ENCODE peak calls at places on chromosome 16, in nine cellular contexts. One of them, this sample, is unnamed.

GRCh38 chr16:46757339-46758050 is 9.4 kb upstream of the MYLK3 start:
- DNase-seq in IMR-90: peak; percentile 7
- DNase-seq in OCI-LY7: no peak
- DNase-seq in Peyer's patch: no peak
- DNase-seq in colonic mucosa: no peak
- DNase-seq in fibroblast of lung: no peak
- DNase-seq in lower lobe of right lung: peak; percentile 57
- DNase-seq in GM23248: no peak
- DNase-seq in upper lobe of right lung: no peak
- DNase-seq in this sample: no peak

GRCh38 chr16:87829123-87829980 is 40.0 kb downstream of the SLC7A5 start:
- DNase-seq in IMR-90: no peak
- DNase-seq in OCI-LY7: no peak
- DNase-seq in Peyer's patch: no peak
- DNase-seq in colonic mucosa: no peak
- DNase-seq in fibroblast of lung: no peak
- DNase-seq in lower lobe of right lung: no peak
- DNase-seq in GM23248: peak; percentile 28
- DNase-seq in upper lobe of right lung: no peak
- DNase-seq in this sample: no peak

GRCh38 chr16:17483266-17483864 is 12.6 kb upstream of the XYLT1 start:
- DNase-seq in IMR-90: no peak
- DNase-seq in OCI-LY7: no peak
- DNase-seq in Peyer's patch: no peak
- DNase-seq in colonic mucosa: no peak
- DNase-seq in fibroblast of lung: peak; percentile 12
- DNase-seq in lower lobe of right lung: no peak
- DNase-seq in GM23248: no peak
- DNase-seq in upper lobe of right lung: no peak
- DNase-seq in this sample: no peak

GRCh38 chr16:85628651-85629050 is 15.5 kb downstream of the GSE1 start:
- DNase-seq in IMR-90: no peak
- DNase-seq in OCI-LY7: peak; percentile 25
- DNase-seq in Peyer's patch: no peak
- DNase-seq in colonic mucosa: no peak
- DNase-seq in fibroblast of lung: no peak
- DNase-seq in lower lobe of right lung: no peak
- DNase-seq in GM23248: no peak
- DNase-seq in upper lobe of right lung: no peak
- DNase-seq in this sample: no peak

GRCh38 chr16:84350611-84351400 is 17.5 kb upstream of the ATP2C2 start:
- DNase-seq in IMR-90: no peak
- DNase-seq in OCI-LY7: no peak
- DNase-seq in Peyer's patch: no peak
- DNase-seq in colonic mucosa: no peak
- DNase-seq in fibroblast of lung: no peak
- DNase-seq in lower lobe of right lung: no peak
- DNase-seq in GM23248: no peak
- DNase-seq in upper lobe of right lung: no peak
- DNase-seq in this sample: no peak

GRCh38 chr16:27195068-27195741 is 8.1 kb upstream of the KDM8 start:
- DNase-seq in IMR-90: no peak
- DNase-seq in OCI-LY7: no peak
- DNase-seq in Peyer's patch: no peak
- DNase-seq in colonic mucosa: no peak
- DNase-seq in fibroblast of lung: peak; percentile 15
- DNase-seq in lower lobe of right lung: peak; percentile 35
- DNase-seq in GM23248: no peak
- DNase-seq in upper lobe of right lung: no peak
- DNase-seq in this sample: no peak

GRCh38 chr16:82260212-82260795 is 90.3 kb upstream of the MPHOSPH6 start:
- DNase-seq in IMR-90: no peak
- DNase-seq in OCI-LY7: no peak
- DNase-seq in Peyer's patch: no peak
- DNase-seq in colonic mucosa: no peak
- DNase-seq in fibroblast of lung: no peak
- DNase-seq in lower lobe of right lung: no peak
- DNase-seq in GM23248: no peak
- DNase-seq in upper lobe of right lung: no peak
- DNase-seq in this sample: no peak

GRCh38 chr16:19410435-19411153 is 7.1 kb upstream of the TMC5 start:
- DNase-seq in IMR-90: no peak
- DNase-seq in OCI-LY7: no peak
- DNase-seq in Peyer's patch: no peak
- DNase-seq in colonic mucosa: peak; percentile 62
- DNase-seq in fibroblast of lung: no peak
- DNase-seq in lower lobe of right lung: peak; percentile 80
- DNase-seq in GM23248: peak; percentile 16
- DNase-seq in upper lobe of right lung: peak; percentile 89
- DNase-seq in this sample: no peak

GRCh38 chr16:50213939-50214519 is 52.3 kb upstream of the ADCY7 start:
- DNase-seq in IMR-90: peak; percentile 62
- DNase-seq in OCI-LY7: peak; percentile 55
- DNase-seq in Peyer's patch: no peak
- DNase-seq in colonic mucosa: no peak
- DNase-seq in fibroblast of lung: no peak
- DNase-seq in lower lobe of right lung: no peak
- DNase-seq in GM23248: peak; percentile 51
- DNase-seq in upper lobe of right lung: no peak
- DNase-seq in this sample: no peak

GRCh38 chr16:67632415-67633172 is 12.3 kb upstream of the CARMIL2 start:
- DNase-seq in IMR-90: peak; percentile 79
- DNase-seq in OCI-LY7: no peak
- DNase-seq in Peyer's patch: no peak
- DNase-seq in colonic mucosa: no peak
- DNase-seq in fibroblast of lung: no peak
- DNase-seq in lower lobe of right lung: no peak
- DNase-seq in GM23248: no peak
- DNase-seq in upper lobe of right lung: no peak
- DNase-seq in this sample: no peak

GRCh38 chr16:2895813-2896212 is 12.8 kb downstream of the FLYWCH2 start:
- DNase-seq in IMR-90: peak; percentile 43
- DNase-seq in OCI-LY7: no peak
- DNase-seq in Peyer's patch: no peak
- DNase-seq in colonic mucosa: no peak
- DNase-seq in fibroblast of lung: peak; percentile 46
- DNase-seq in lower lobe of right lung: peak; percentile 11
- DNase-seq in GM23248: peak; percentile 60
- DNase-seq in upper lobe of right lung: no peak
- DNase-seq in this sample: peak; percentile 40

GRCh38 chr16:28491080-28491969 is 549 bp downstream of the CLN3 start:
- DNase-seq in IMR-90: no peak
- DNase-seq in OCI-LY7: peak; percentile 42
- DNase-seq in Peyer's patch: peak; percentile 39
- DNase-seq in colonic mucosa: peak; percentile 56
- DNase-seq in fibroblast of lung: no peak
- DNase-seq in lower lobe of right lung: peak; percentile 70
- DNase-seq in GM23248: peak; percentile 45
- DNase-seq in upper lobe of right lung: peak; percentile 76
- DNase-seq in this sample: no peak

DNA sequence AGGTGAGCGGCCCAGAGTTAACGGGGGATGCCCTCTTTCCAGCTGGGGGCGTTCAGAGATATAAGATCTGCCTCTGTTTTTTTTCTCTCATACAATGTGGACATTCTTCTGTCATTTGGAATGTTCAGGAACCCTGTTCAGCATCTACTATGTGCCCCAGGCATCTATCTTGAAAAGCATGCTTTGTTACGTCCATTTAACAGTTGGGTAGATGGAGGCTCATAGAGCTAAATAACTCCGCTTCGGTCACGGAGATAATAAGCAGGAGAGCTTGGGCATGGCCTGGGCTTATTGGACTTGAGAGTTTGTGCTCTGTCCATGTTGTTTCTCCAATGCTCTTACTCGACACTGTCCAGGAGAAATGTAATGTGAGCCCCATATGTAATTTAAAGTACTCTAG is 6.1 kb downstream of the DHODH start:
- DNase-seq in IMR-90: no peak
- DNase-seq in OCI-LY7: no peak
- DNase-seq in Peyer's patch: no peak
- DNase-seq in colonic mucosa: no peak
- DNase-seq in fibroblast of lung: no peak
- DNase-seq in lower lobe of right lung: no peak
- DNase-seq in GM23248: no peak
- DNase-seq in upper lobe of right lung: no peak
- DNase-seq in this sample: no peak
- H3K27ac ChIP-seq in IMR-90: no peak overlapping the region
- H3K27ac ChIP-seq in OCI-LY7: no peak overlapping the region
- H3K27ac ChIP-seq in Peyer's patch: no peak overlapping the region
- H3K27ac ChIP-seq in colonic mucosa: no peak overlapping the region
- H3K27ac ChIP-seq in fibroblast of lung: no peak overlapping the region
- H3K27ac ChIP-seq in lower lobe of right lung: peak overlapping the region; percentile 74
- H3K27ac ChIP-seq in GM23248: no peak overlapping the region
- H3K27ac ChIP-seq in upper lobe of right lung: peak overlapping the region; percentile 28
- H3K27ac ChIP-seq in this sample: no peak overlapping the region

DNA sequence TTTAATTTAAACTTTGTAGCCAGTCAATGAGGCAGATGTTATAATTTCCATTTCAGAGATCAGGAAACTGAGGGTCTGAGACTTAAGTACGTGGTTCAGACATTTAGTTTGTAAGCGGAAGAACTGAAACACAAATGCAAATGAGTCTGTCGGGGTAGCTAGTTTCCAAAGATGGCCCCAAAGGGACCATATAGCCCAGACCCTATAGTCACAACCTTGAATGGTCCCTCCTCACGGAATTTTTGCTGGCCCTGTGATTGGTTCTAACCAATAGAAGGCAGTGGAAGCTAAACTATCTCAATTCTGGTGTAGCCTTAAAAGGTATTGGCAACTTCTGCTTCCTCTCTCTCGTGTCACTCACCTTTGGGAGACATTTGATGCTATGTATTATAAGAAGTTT is 7.5 kb upstream of the BCO1 start:
- DNase-seq in IMR-90: no peak
- DNase-seq in OCI-LY7: peak; percentile 3
- DNase-seq in Peyer's patch: no peak
- DNase-seq in colonic mucosa: no peak
- DNase-seq in fibroblast of lung: no peak
- DNase-seq in lower lobe of right lung: no peak
- DNase-seq in GM23248: no peak
- DNase-seq in upper lobe of right lung: no peak
- DNase-seq in this sample: no peak
- H3K27ac ChIP-seq in IMR-90: no peak overlapping the region
- H3K27ac ChIP-seq in OCI-LY7: no peak overlapping the region
- H3K27ac ChIP-seq in Peyer's patch: no peak overlapping the region
- H3K27ac ChIP-seq in colonic mucosa: no peak overlapping the region
- H3K27ac ChIP-seq in fibroblast of lung: no peak overlapping the region
- H3K27ac ChIP-seq in lower lobe of right lung: no peak overlapping the region
- H3K27ac ChIP-seq in GM23248: no peak overlapping the region
- H3K27ac ChIP-seq in upper lobe of right lung: no peak overlapping the region
- H3K27ac ChIP-seq in this sample: no peak overlapping the region

DNA sequence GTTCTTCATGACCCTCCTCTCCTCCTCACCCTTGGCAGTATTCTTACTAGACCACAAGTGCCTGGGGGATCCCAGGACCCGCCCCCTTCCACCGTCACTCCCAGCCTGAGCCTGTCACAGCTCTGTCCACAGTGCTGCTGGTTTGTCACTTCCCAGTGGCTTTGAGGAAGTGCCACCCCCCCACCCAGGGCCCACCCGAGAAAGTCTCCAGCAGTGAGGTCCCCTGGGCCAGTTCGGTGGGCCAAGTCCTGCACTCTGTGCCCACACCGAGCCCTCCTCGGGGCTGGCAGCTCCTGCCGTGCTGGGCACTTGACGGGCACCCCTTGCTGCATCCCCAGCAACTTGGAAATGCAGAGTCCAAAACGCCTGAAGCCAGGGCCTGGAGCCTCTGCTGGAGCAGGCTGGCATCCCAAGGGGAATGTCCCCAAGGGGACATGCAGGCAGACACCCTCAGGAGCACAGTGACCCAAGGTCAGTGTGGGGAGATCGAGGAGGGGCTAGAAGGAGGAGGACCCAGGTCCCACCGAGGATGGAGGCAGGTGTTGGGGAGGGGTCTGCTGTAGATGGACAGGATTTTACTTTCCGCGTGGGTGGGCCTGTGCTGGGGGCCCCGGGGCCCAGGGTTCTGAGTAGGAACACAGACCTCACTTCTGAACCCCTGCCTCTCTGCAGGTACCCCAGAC is 15.5 kb downstream of the MMP15 start:
- DNase-seq in IMR-90: no peak
- DNase-seq in OCI-LY7: no peak
- DNase-seq in Peyer's patch: no peak
- DNase-seq in colonic mucosa: no peak
- DNase-seq in fibroblast of lung: no peak
- DNase-seq in lower lobe of right lung: no peak
- DNase-seq in GM23248: no peak
- DNase-seq in upper lobe of right lung: peak; percentile 40
- DNase-seq in this sample: no peak
- H3K27ac ChIP-seq in IMR-90: no peak overlapping the region
- H3K27ac ChIP-seq in OCI-LY7: no peak overlapping the region
- H3K27ac ChIP-seq in Peyer's patch: no peak overlapping the region
- H3K27ac ChIP-seq in colonic mucosa: no peak overlapping the region
- H3K27ac ChIP-seq in fibroblast of lung: no peak overlapping the region
- H3K27ac ChIP-seq in lower lobe of right lung: no peak overlapping the region
- H3K27ac ChIP-seq in GM23248: no peak overlapping the region
- H3K27ac ChIP-seq in upper lobe of right lung: no peak overlapping the region
- H3K27ac ChIP-seq in this sample: no peak overlapping the region

GRCh38 chr16:1080801-1081733 is 8.5 kb downstream of the SSTR5 start:
- DNase-seq in IMR-90: no peak
- DNase-seq in OCI-LY7: no peak
- DNase-seq in Peyer's patch: no peak
- DNase-seq in colonic mucosa: no peak
- DNase-seq in fibroblast of lung: no peak
- DNase-seq in lower lobe of right lung: no peak
- DNase-seq in GM23248: no peak
- DNase-seq in upper lobe of right lung: no peak
- DNase-seq in this sample: no peak
- H3K27ac ChIP-seq in IMR-90: no peak overlapping the region
- H3K27ac ChIP-seq in OCI-LY7: no peak overlapping the region
- H3K27ac ChIP-seq in Peyer's patch: no peak overlapping the region
- H3K27ac ChIP-seq in colonic mucosa: no peak overlapping the region
- H3K27ac ChIP-seq in fibroblast of lung: no peak overlapping the region
- H3K27ac ChIP-seq in lower lobe of right lung: no peak overlapping the region
- H3K27ac ChIP-seq in GM23248: no peak overlapping the region
- H3K27ac ChIP-seq in upper lobe of right lung: no peak overlapping the region
- H3K27ac ChIP-seq in this sample: peak overlapping the region; percentile 67

GRCh38 chr16:56836410-56836834 is 28.6 kb upstream of the SLC12A3 start:
- DNase-seq in IMR-90: no peak
- DNase-seq in OCI-LY7: no peak
- DNase-seq in Peyer's patch: no peak
- DNase-seq in colonic mucosa: no peak
- DNase-seq in fibroblast of lung: no peak
- DNase-seq in lower lobe of right lung: no peak
- DNase-seq in GM23248: no peak
- DNase-seq in upper lobe of right lung: no peak
- DNase-seq in this sample: no peak
- H3K27ac ChIP-seq in IMR-90: no peak overlapping the region
- H3K27ac ChIP-seq in OCI-LY7: no peak overlapping the region
- H3K27ac ChIP-seq in Peyer's patch: no peak overlapping the region
- H3K27ac ChIP-seq in colonic mucosa: no peak overlapping the region
- H3K27ac ChIP-seq in fibroblast of lung: no peak overlapping the region
- H3K27ac ChIP-seq in lower lobe of right lung: peak overlapping the region; percentile 4
- H3K27ac ChIP-seq in GM23248: no peak overlapping the region
- H3K27ac ChIP-seq in upper lobe of right lung: no peak overlapping the region
- H3K27ac ChIP-seq in this sample: no peak overlapping the region